ENCODE peak calls at places on chromosomes 3 and 15, in seven cellular contexts. D, T, M, E, R, A and H are unnamed samples.

GRCh38 chr15:55586808-55587207 is 1.3 kb downstream of the PYGO1 start:
- DNase-seq in D (no peak), R (no peak), E (no peak), A (no peak), M (no peak), T (no peak), H (no peak)

GRCh38 chr3:129651316-129652202 is 45.1 kb upstream of the PLXND1 start:
- DNase-seq in R (no peak), M (peak), E (no peak), T (no peak), A (peak), D (no peak), H (peak)

GRCh38 chr3:189513281-189514151 is 117.7 kb upstream of the TP63 start:
- DNase-seq in A (no peak), T (no peak), M (no peak), E (no peak), R (no peak), D (no peak), H (no peak)

GRCh38 chr15:90710436-90710835 is 6.7 kb upstream of the BLM start:
- DNase-seq in A (peak), D (no peak), E (no peak), M (peak), T (no peak), R (no peak), H (no peak)

GRCh38 chr15:73956276-73957086 is 30.2 kb downstream of the LOXL1 start:
- DNase-seq in M (no peak), A (peak), T (no peak), E (no peak), D (no peak), R (no peak), H (no peak)

GRCh38 chr3:124322309-124322880 is 330.5 kb upstream of the ROPN1 start:
- DNase-seq in D (no peak), A (no peak), M (no peak), E (no peak), T (no peak), R (no peak), H (no peak)

GRCh38 chr3:47802734-47803477 is at the start of gene DHX30:
- DNase-seq in T (peak), E (peak), M (peak), R (peak), A (peak), D (peak), H (peak)

GRCh38 chr3:44072601-44073540 is 168.8 kb upstream of the TOPAZ1 start:
- DNase-seq in M (no peak), A (no peak), E (no peak), R (no peak), T (no peak), D (no peak), H (no peak)

GRCh38 chr3:43861635-43862034 is 170.9 kb downstream of the ABHD5 start:
- DNase-seq in D (no peak), R (no peak), M (peak), T (no peak), E (no peak), A (no peak), H (no peak)

GRCh38 chr15:100002091-100002620 is 268.9 kb upstream of the LYSMD4 start:
- DNase-seq in D (no peak), R (no peak), M (no peak), T (no peak), A (no peak), E (no peak), H (no peak)

GRCh38 chr3:84961492-84962255 is 2.9 kb downstream of the CADM2 start:
- DNase-seq in T (no peak), E (no peak), A (no peak), M (peak), D (no peak), R (no peak), H (no peak)

GRCh38 chr3:127422663-127423375 is 135.0 kb upstream of the PRR20G start:
- DNase-seq in E (no peak), M (peak), T (no peak), D (no peak), A (no peak), R (no peak), H (no peak)

GRCh38 chr15:41231536-41231935 is 468 bp downstream of the CHP1 start:
- DNase-seq in T (no peak), M (no peak), E (no peak), R (no peak), D (no peak), A (no peak), H (no peak)

GRCh38 chr3:145557405-145557804 is 603.6 kb downstream of the PLOD2 start:
- DNase-seq in A (peak), T (no peak), M (no peak), E (no peak), D (no peak), R (no peak), H (peak)

GRCh38 chr15:79673416-79674123 is 223.2 kb downstream of the MTHFS start:
- DNase-seq in R (no peak), M (peak), T (no peak), A (peak), D (no peak), E (no peak), H (no peak)

GRCh38 chr3:136535906-136536305 is 216.3 kb downstream of the STAG1 start:
- DNase-seq in D (no peak), E (no peak), A (peak), M (no peak), R (no peak), T (no peak), H (no peak)